ENCODE peak calls at places on chromosomes 13 and 19, in four cellular contexts. One of them, this sample, is unnamed.

GRCh38 chr19:18306903-18307681 is 15.8 kb downstream of the LSM4 start:
- DNase-seq in cardiac muscle cell: no peak
- DNase-seq in GM03348: no peak
- DNase-seq in spleen: peak
- DNase-seq in this sample: no peak

GRCh38 chr19:48489608-48490216 is 20.5 kb downstream of the CYTH2 start:
- DNase-seq in cardiac muscle cell: peak
- DNase-seq in GM03348: peak
- DNase-seq in spleen: peak
- DNase-seq in this sample: peak

GRCh38 chr13:83221813-83222241 is 660.4 kb downstream of the SLITRK1 start:
- DNase-seq in GM03348: peak
- DNase-seq in spleen: no peak
- DNase-seq in cardiac muscle cell: no peak
- DNase-seq in this sample: no peak

GRCh38 chr19:5727453-5728050 is 7.1 kb downstream of the CATSPERD start:
- DNase-seq in spleen: no peak
- DNase-seq in cardiac muscle cell: no peak
- DNase-seq in GM03348: no peak
- DNase-seq in this sample: no peak

GRCh38 chr13:97492257-97492656 is 58.3 kb downstream of the RAP2A start:
- DNase-seq in cardiac muscle cell: no peak
- DNase-seq in GM03348: no peak
- DNase-seq in spleen: no peak
- DNase-seq in this sample: no peak

GRCh38 chr13:28273919-28274318 is 135.6 kb downstream of the PAN3 start:
- DNase-seq in GM03348: no peak
- DNase-seq in cardiac muscle cell: no peak
- DNase-seq in spleen: no peak
- DNase-seq in this sample: peak

GRCh38 chr19:13604902-13605586 is 98.8 kb upstream of the CACNA1A start:
- DNase-seq in GM03348: no peak
- DNase-seq in cardiac muscle cell: no peak
- DNase-seq in spleen: no peak
- DNase-seq in this sample: no peak

GRCh38 chr13:21435710-21436151 is 23.4 kb downstream of the ZDHHC20 start:
- DNase-seq in GM03348: peak
- DNase-seq in spleen: peak
- DNase-seq in cardiac muscle cell: no peak
- DNase-seq in this sample: no peak

GRCh38 chr19:42512743-42513304 is 15.5 kb downstream of the CEACAM1 start:
- DNase-seq in spleen: no peak
- DNase-seq in GM03348: no peak
- DNase-seq in cardiac muscle cell: no peak
- DNase-seq in this sample: no peak

GRCh38 chr13:97491452-97491851 is 57.5 kb downstream of the RAP2A start:
- DNase-seq in GM03348: no peak
- DNase-seq in spleen: no peak
- DNase-seq in cardiac muscle cell: no peak
- DNase-seq in this sample: no peak

GRCh38 chr13:42393573-42394360 is 121.8 kb downstream of the AKAP11 start:
- DNase-seq in GM03348: no peak
- DNase-seq in spleen: no peak
- DNase-seq in cardiac muscle cell: no peak
- DNase-seq in this sample: no peak

GRCh38 chr13:21976159-21976558 is 305.3 kb downstream of the FGF9 start:
- DNase-seq in cardiac muscle cell: no peak
- DNase-seq in spleen: no peak
- DNase-seq in GM03348: no peak
- DNase-seq in this sample: no peak

GRCh38 chr13:95862401-95862800 is 185.5 kb downstream of the DNAJC3 start:
- DNase-seq in cardiac muscle cell: no peak
- DNase-seq in GM03348: no peak
- DNase-seq in spleen: no peak
- DNase-seq in this sample: no peak

GRCh38 chr19:748274-748598 is 2.7 kb upstream of the MISP start:
- DNase-seq in spleen: no peak
- DNase-seq in GM03348: no peak
- DNase-seq in cardiac muscle cell: no peak
- DNase-seq in this sample: no peak

GRCh38 chr13:100550433-100550832 is 38.2 kb downstream of the GGACT start:
- DNase-seq in cardiac muscle cell: no peak
- DNase-seq in spleen: no peak
- DNase-seq in GM03348: peak
- DNase-seq in this sample: no peak

GRCh38 chr13:104106705-104107393 is 1040.6 kb upstream of the SLC10A2 start:
- DNase-seq in spleen: no peak
- DNase-seq in GM03348: no peak
- DNase-seq in cardiac muscle cell: no peak
- DNase-seq in this sample: no peak

GRCh38 chr13:50910483-50910805 is 853 bp downstream of the RNASEH2B start:
- DNase-seq in GM03348: peak
- DNase-seq in spleen: no peak
- DNase-seq in cardiac muscle cell: peak
- DNase-seq in this sample: peak

GRCh38 chr13:109157275-109157674 is 527.9 kb downstream of the MYO16 start:
- DNase-seq in cardiac muscle cell: no peak
- DNase-seq in spleen: no peak
- DNase-seq in GM03348: no peak
- DNase-seq in this sample: no peak

GRCh38 chr13:72151241-72151640 is 284.2 kb upstream of the DACH1 start:
- DNase-seq in spleen: no peak
- DNase-seq in cardiac muscle cell: no peak
- DNase-seq in GM03348: no peak
- DNase-seq in this sample: no peak

GRCh38 chr13:89497658-89498057 is 1826.5 kb downstream of the SLITRK5 start:
- DNase-seq in cardiac muscle cell: no peak
- DNase-seq in spleen: no peak
- DNase-seq in GM03348: no peak
- DNase-seq in this sample: no peak

GRCh38 chr19:56080669-56081401 is 40.3 kb downstream of the ZNF787 start:
- DNase-seq in GM03348: peak
- DNase-seq in spleen: peak
- DNase-seq in cardiac muscle cell: peak
- DNase-seq in this sample: peak

GRCh38 chr13:43095771-43096719 is 72.7 kb downstream of the DNAJC15 start:
- DNase-seq in GM03348: no peak
- DNase-seq in spleen: no peak
- DNase-seq in cardiac muscle cell: no peak
- DNase-seq in this sample: no peak

GRCh38 chr19:17762505-17763229 is 11.4 kb downstream of the FCHO1 start:
- DNase-seq in spleen: no peak
- DNase-seq in GM03348: peak
- DNase-seq in cardiac muscle cell: peak
- DNase-seq in this sample: peak

GRCh38 chr19:32662186-32662585 is 12.8 kb downstream of the ANKRD27 start:
- DNase-seq in cardiac muscle cell: no peak
- DNase-seq in spleen: no peak
- DNase-seq in GM03348: no peak
- DNase-seq in this sample: no peak

GRCh38 chr13:113318956-113319355 is 21.9 kb downstream of the LAMP1 start:
- DNase-seq in cardiac muscle cell: no peak
- DNase-seq in GM03348: no peak
- DNase-seq in spleen: no peak
- DNase-seq in this sample: no peak

GRCh38 chr13:100810991-100811390 is 136.4 kb upstream of the TMTC4 start:
- DNase-seq in spleen: no peak
- DNase-seq in cardiac muscle cell: no peak
- DNase-seq in GM03348: no peak
- DNase-seq in this sample: no peak

GRCh38 chr19:28234637-28235036 is 978.3 kb downstream of the UQCRFS1 start:
- DNase-seq in spleen: no peak
- DNase-seq in cardiac muscle cell: peak
- DNase-seq in GM03348: peak
- DNase-seq in this sample: no peak